ENCODE peak calls at places on chromosomes 16 and 17, in four cellular contexts. D is WTC11, H is neural progenitor cell, U is MCF 10A. G is an unnamed sample.

GRCh38 chr17:59845595-59846390 is 47.0 kb downstream of the TUBD1 start:
- DNase-seq in U (peak), D (no peak), H (no peak), G (no peak)

GRCh38 chr16:83603981-83604570 is 203.7 kb upstream of the HSBP1 start:
- DNase-seq in U (no peak), H (no peak), D (no peak), G (no peak)

GRCh38 chr16:88063201-88063773 is 112.1 kb downstream of the BANP start:
- DNase-seq in H (no peak), D (no peak), U (no peak), G (no peak)

GRCh38 chr16:83797013-83797412 is 10.8 kb upstream of the HSBP1 start:
- DNase-seq in H (no peak), D (no peak), U (no peak), G (no peak)

GRCh38 chr17:46003907-46004748 is 5.1 kb downstream of the STH start:
- DNase-seq in U (peak), H (no peak), D (no peak), G (peak)

GRCh38 chr16:17151335-17151734 is 319.4 kb downstream of the XYLT1 start:
- DNase-seq in D (no peak), H (no peak), U (no peak), G (no peak)

GRCh38 chr17:67068999-67069398 is 24.6 kb downstream of the CACNG1 start:
- DNase-seq in D (no peak), U (no peak), H (no peak), G (no peak)

GRCh38 chr16:75256871-75257343 is 5.5 kb upstream of the BCAR1 start:
- DNase-seq in U (no peak), H (peak), D (peak), G (peak)

GRCh38 chr17:29176500-29177351 is 3.5 kb downstream of the MYO18A start:
- DNase-seq in H (peak), D (peak), U (peak), G (peak)

GRCh38 chr16:4988647-4989046 is 30.5 kb downstream of the SEC14L5 start:
- DNase-seq in U (no peak), H (no peak), D (no peak), G (no peak)

GRCh38 chr17:36089888-36090836 is at the start of gene CCL3:
- DNase-seq in U (no peak), D (no peak), H (no peak), G (no peak)

GRCh38 chr16:81531415-81531814 is 86.8 kb downstream of the CMIP start:
- DNase-seq in U (peak), H (no peak), D (no peak), G (no peak)

GRCh38 chr16:80092686-80093085 is 448.1 kb upstream of the DYNLRB2 start:
- DNase-seq in U (no peak), D (no peak), H (no peak), G (no peak)

GRCh38 chr16:2869502-2870064 is 11.6 kb upstream of the PRSS22 start:
- DNase-seq in H (no peak), U (no peak), D (no peak), G (no peak)

GRCh38 chr17:78568494-78569115 is 8.6 kb downstream of the DNAH17 start:
- DNase-seq in D (no peak), U (peak), H (no peak), G (no peak)

GRCh38 chr17:76378548-76379274 is 5.7 kb upstream of the SPHK1 start:
- DNase-seq in D (no peak), U (no peak), H (no peak), G (no peak)

GRCh38 chr16:4392382-4393242 is 21.0 kb downstream of the VASN start:
- DNase-seq in D (peak), H (peak), U (peak), G (peak)

GRCh38 chr16:72837846-72838661 is 209.9 kb downstream of the ZFHX3 start:
- DNase-seq in H (peak), U (no peak), D (no peak), G (no peak)
- TF ChIP-seq CTCF in H (no peak), U (no peak), D (no peak), G (no peak)

GRCh38 chr17:49695698-49696232 is 12.0 kb downstream of the SLC35B1 start:
- DNase-seq in D (no peak), U (no peak), H (no peak), G (no peak)
- TF ChIP-seq CTCF in D (no peak), U (no peak), H (no peak), G (no peak)

GRCh38 chr16:50067290-50067853 is 1.6 kb downstream of the HEATR3 start:
- DNase-seq in D (no peak), U (peak), H (peak), G (peak)
- TF ChIP-seq CTCF in D (no peak), U (no peak), H (peak), G (peak)

DNA sequence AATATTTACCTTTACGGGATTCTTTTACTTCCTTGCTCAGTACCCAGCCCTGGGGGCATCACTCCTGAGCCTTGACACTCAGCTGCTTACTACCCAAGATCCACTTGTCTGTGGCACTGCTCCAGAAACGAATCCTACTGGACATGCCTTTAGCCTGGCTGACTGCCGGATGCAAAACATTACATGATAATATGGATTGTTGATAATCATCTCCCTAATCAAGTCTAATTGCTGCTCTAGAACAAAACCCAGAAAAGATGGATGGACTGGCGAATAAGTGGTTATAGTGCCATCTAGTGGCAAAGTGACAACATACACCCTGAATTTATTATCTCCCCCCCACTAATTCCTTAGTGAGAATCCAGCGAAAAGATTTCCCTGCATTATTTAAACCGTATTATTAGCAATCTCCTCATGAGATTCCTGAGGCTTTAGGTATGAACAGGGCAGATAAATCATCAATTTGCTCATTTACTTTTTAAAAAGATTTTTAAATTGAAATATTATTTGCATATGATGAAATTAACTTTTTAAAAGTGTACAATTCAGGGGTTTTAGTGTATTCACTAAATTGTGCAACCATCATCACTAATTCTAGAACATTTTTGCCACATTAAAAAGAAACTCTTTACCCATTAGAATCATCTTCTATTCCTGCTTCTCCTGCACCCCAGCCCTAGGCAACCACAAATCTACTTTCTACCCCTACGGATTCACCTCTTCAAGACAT is 61.6 kb downstream of the RGS9 start:
- DNase-seq in U (peak), H (peak), D (no peak), G (peak)
- TF ChIP-seq CTCF in U (peak), H (peak), D (peak), G (peak)

GRCh38 chr17:17122781-17123483 is 80.7 kb downstream of the MPRIP start:
- DNase-seq in D (no peak), U (no peak), H (no peak), G (no peak)
- TF ChIP-seq CTCF in D (no peak), U (no peak), H (no peak), G (no peak)

GRCh38 chr16:68354816-68355215 is 44.0 kb downstream of the PRMT7 start:
- DNase-seq in U (no peak), H (no peak), D (no peak), G (no peak)

GRCh38 chr16:68356919-68357286 is 46.1 kb downstream of the PRMT7 start:
- DNase-seq in H (no peak), U (no peak), D (no peak), G (no peak)

GRCh38 chr16:68357521-68357922 is 46.7 kb downstream of the PRMT7 start:
- DNase-seq in D (no peak), U (no peak), H (no peak), G (no peak)

GRCh38 chr16:68356249-68356918 is 45.6 kb downstream of the PRMT7 start:
- DNase-seq in H (no peak), U (no peak), D (no peak), G (no peak)

DNA sequence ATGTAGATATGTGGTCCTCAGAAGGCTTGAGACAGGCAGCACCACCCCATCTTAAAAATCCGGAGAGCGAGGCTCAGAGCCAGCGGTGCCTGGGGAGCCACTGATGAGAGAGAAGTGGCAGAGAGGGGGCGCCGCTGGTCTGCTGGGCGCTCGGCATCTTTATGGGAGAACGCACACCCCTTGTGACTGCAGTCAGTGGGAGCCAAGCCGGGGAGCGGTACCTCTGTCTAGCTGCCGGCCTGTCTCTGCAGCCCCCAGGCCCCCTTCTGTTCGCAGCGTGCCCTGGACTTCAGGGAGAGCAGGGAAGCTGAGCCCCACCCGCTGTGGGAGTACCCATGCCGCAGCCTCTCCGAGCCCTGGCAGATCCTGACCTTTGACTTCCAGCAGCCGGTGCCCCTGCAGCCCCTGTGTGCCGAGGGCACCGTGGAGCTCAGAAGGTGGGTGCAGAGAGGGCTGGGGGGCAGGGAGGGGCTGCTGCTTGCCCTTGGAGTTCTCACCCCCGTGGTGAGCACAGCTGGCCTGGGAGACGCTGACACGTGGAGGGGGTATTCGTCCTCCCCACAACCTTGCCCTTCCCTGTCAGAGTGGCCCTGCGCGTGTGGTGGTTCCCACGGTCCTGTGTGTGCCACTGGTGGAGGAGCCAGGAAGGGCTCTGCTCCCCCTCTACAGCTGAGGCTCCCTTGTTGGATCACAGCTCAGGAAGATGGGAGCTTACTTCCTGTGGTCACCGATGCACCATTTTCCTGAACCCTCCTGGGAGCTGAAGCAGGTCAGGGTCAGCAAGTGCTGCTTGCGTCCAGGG is 44.8 kb downstream of the PRMT7 start:
- DNase-seq in H (peak), D (peak), U (no peak), G (no peak)
- TF ChIP-seq CTCF in H (peak), D (peak), U (no peak), G (peak)

GRCh38 chr16:86874141-86874540 is 295.8 kb downstream of the FOXL1 start:
- DNase-seq in U (peak), D (peak), H (peak), G (peak)
- TF ChIP-seq CTCF in U (peak), D (peak), H (peak), G (peak)

DNA sequence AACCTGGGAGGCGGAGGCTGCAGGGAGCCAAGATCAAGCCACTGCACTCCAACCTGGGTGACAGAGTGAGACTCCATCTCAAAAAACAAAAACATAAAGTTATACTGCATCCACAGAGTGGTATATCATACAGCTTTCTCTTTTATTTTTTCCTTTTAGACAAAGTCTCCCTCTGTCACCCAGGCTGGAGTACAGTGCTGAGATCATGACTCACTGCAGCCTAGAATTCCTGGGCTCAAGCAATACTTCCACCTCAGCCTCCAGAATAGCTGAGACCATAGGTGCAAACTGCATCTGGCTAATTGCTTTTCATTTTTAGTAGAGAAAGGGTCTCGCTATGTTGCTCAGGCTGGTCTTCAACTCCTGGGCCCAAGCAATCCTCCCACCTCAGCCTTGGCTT is 10.0 kb upstream of the COPRS start:
- DNase-seq in H (no peak), D (no peak), U (no peak), G (no peak)
- TF ChIP-seq CTCF in H (no peak), D (no peak), U (no peak), G (no peak)

GRCh38 chr16:19020689-19021088 is 37.0 kb downstream of the TMC7 start:
- DNase-seq in D (no peak), H (no peak), U (no peak), G (no peak)
- TF ChIP-seq CTCF in D (no peak), H (no peak), U (no peak), G (no peak)

GRCh38 chr16:89575247-89576172 is at the start of gene CPNE7:
- DNase-seq in H (peak), D (peak), U (no peak), G (peak)

GRCh38 chr16:89572478-89573205 is 2.9 kb upstream of the CPNE7 start:
- DNase-seq in D (no peak), H (no peak), U (no peak), G (peak)

GRCh38 chr16:89576173-89577054 is 856 bp downstream of the CPNE7 start:
- DNase-seq in U (no peak), D (peak), H (peak), G (peak)

GRCh38 chr16:89573826-89574680 is 1.5 kb upstream of the CPNE7 start:
- DNase-seq in H (no peak), D (peak), U (no peak), G (peak)

DNA sequence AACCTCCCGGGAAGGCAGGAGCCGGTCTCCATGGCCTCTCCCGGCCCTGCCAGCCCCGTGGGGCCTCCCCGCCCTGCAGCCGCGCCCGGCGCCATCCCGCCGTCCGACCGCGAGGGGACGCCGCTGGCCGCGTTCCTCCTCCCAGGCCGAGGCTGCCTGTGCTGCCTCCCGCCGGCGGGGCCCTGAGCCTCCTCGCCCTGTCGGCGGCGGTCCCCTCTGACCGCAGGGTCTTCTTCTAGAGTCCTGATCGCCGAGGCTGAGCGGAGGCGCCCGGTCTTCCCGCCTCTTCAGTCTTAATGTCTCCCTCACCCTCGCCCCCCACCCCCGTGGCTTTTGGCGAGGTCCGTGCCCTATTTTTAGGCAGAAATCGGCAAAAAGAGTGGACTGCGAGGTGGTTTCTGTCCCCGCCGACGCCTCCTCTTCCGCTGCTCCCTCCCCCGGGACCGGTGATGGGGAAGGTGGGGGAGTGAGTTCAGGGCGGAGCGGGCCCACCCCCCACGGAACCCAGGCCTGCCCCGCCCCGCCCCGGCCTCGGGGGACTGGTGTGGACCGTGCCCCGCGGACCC is 794 bp upstream of the CPNE7 start:
- DNase-seq in U (peak), D (peak), H (peak), G (peak)
- TF ChIP-seq CTCF in U (peak), D (peak), H (peak), G (no peak)

G was measured in BE2C.